ENCODE peak calls at places on chromosomes 6 and 20, in ten cellular contexts. One of them, this sample, is unnamed.

GRCh38 chr6:32973144-32973854 is 4.9 kb downstream of the BRD2 start:
- DNase-seq in T-helper 2 cell: peak
- DNase-seq in activated T-helper 1 cell treated with anti-CD3 and anti-CD28 coated beads, Interleukin-2, amount 50 U/mL, for 16 hours: peak
- DNase-seq in activated CD4-positive, alpha-beta T cell treated with anti-CD3 and anti-CD28 coated beads, Interleukin-2, amount 50 U/mL, for 24 hours: no peak
- DNase-seq in HCEC 1CT: peak
- DNase-seq in NCI-H774: peak
- DNase-seq in stimulated activated naive CD8-positive, alpha-beta T cell treated with anti-CD3 and anti-CD28 coated beads, Interleukin-15, Interleukin-2, amounts not matched to agents 100 U/mL and 50 U/mL, for 24 hours: peak
- DNase-seq in GM04504: no peak
- DNase-seq in nephron progenitor cell: peak
- DNase-seq in substantia nigra: no peak
- DNase-seq in this sample: no peak

GRCh38 chr20:62819494-62820174 is 2.8 kb downstream of the COL9A3 start:
- DNase-seq in T-helper 2 cell: no peak
- DNase-seq in activated T-helper 1 cell treated with anti-CD3 and anti-CD28 coated beads, Interleukin-2, amount 50 U/mL, for 16 hours: no peak
- DNase-seq in activated CD4-positive, alpha-beta T cell treated with anti-CD3 and anti-CD28 coated beads, Interleukin-2, amount 50 U/mL, for 24 hours: no peak
- DNase-seq in HCEC 1CT: peak
- DNase-seq in NCI-H774: no peak
- DNase-seq in stimulated activated naive CD8-positive, alpha-beta T cell treated with anti-CD3 and anti-CD28 coated beads, Interleukin-15, Interleukin-2, amounts not matched to agents 100 U/mL and 50 U/mL, for 24 hours: no peak
- DNase-seq in GM04504: no peak
- DNase-seq in nephron progenitor cell: no peak
- DNase-seq in substantia nigra: no peak
- DNase-seq in this sample: no peak

GRCh38 chr6:21935561-21936028 is 342.0 kb downstream of the SOX4 start:
- DNase-seq in T-helper 2 cell: no peak
- DNase-seq in activated T-helper 1 cell treated with anti-CD3 and anti-CD28 coated beads, Interleukin-2, amount 50 U/mL, for 16 hours: no peak
- DNase-seq in activated CD4-positive, alpha-beta T cell treated with anti-CD3 and anti-CD28 coated beads, Interleukin-2, amount 50 U/mL, for 24 hours: no peak
- DNase-seq in HCEC 1CT: peak
- DNase-seq in NCI-H774: no peak
- DNase-seq in stimulated activated naive CD8-positive, alpha-beta T cell treated with anti-CD3 and anti-CD28 coated beads, Interleukin-15, Interleukin-2, amounts not matched to agents 100 U/mL and 50 U/mL, for 24 hours: peak
- DNase-seq in GM04504: no peak
- DNase-seq in nephron progenitor cell: peak
- DNase-seq in substantia nigra: no peak
- DNase-seq in this sample: no peak

GRCh38 chr6:13992417-13993055 is 67.8 kb downstream of the RNF182 start:
- DNase-seq in T-helper 2 cell: no peak
- DNase-seq in activated T-helper 1 cell treated with anti-CD3 and anti-CD28 coated beads, Interleukin-2, amount 50 U/mL, for 16 hours: no peak
- DNase-seq in activated CD4-positive, alpha-beta T cell treated with anti-CD3 and anti-CD28 coated beads, Interleukin-2, amount 50 U/mL, for 24 hours: no peak
- DNase-seq in HCEC 1CT: peak
- DNase-seq in NCI-H774: no peak
- DNase-seq in stimulated activated naive CD8-positive, alpha-beta T cell treated with anti-CD3 and anti-CD28 coated beads, Interleukin-15, Interleukin-2, amounts not matched to agents 100 U/mL and 50 U/mL, for 24 hours: no peak
- DNase-seq in GM04504: peak
- DNase-seq in nephron progenitor cell: no peak
- DNase-seq in substantia nigra: no peak
- DNase-seq in this sample: no peak

GRCh38 chr6:31149827-31150447 is 7.7 kb downstream of the CCHCR1 start:
- DNase-seq in T-helper 2 cell: no peak
- DNase-seq in activated T-helper 1 cell treated with anti-CD3 and anti-CD28 coated beads, Interleukin-2, amount 50 U/mL, for 16 hours: no peak
- DNase-seq in activated CD4-positive, alpha-beta T cell treated with anti-CD3 and anti-CD28 coated beads, Interleukin-2, amount 50 U/mL, for 24 hours: no peak
- DNase-seq in HCEC 1CT: no peak
- DNase-seq in NCI-H774: no peak
- DNase-seq in stimulated activated naive CD8-positive, alpha-beta T cell treated with anti-CD3 and anti-CD28 coated beads, Interleukin-15, Interleukin-2, amounts not matched to agents 100 U/mL and 50 U/mL, for 24 hours: no peak
- DNase-seq in GM04504: no peak
- DNase-seq in nephron progenitor cell: no peak
- DNase-seq in substantia nigra: no peak
- DNase-seq in this sample: no peak

GRCh38 chr6:121615493-121615892 is 180.0 kb downstream of the GJA1 start:
- DNase-seq in T-helper 2 cell: no peak
- DNase-seq in activated T-helper 1 cell treated with anti-CD3 and anti-CD28 coated beads, Interleukin-2, amount 50 U/mL, for 16 hours: no peak
- DNase-seq in activated CD4-positive, alpha-beta T cell treated with anti-CD3 and anti-CD28 coated beads, Interleukin-2, amount 50 U/mL, for 24 hours: no peak
- DNase-seq in HCEC 1CT: no peak
- DNase-seq in NCI-H774: no peak
- DNase-seq in stimulated activated naive CD8-positive, alpha-beta T cell treated with anti-CD3 and anti-CD28 coated beads, Interleukin-15, Interleukin-2, amounts not matched to agents 100 U/mL and 50 U/mL, for 24 hours: no peak
- DNase-seq in GM04504: no peak
- DNase-seq in nephron progenitor cell: no peak
- DNase-seq in substantia nigra: no peak
- DNase-seq in this sample: no peak

GRCh38 chr6:48111143-48111506 is at the start of gene PTCHD4:
- DNase-seq in T-helper 2 cell: no peak
- DNase-seq in activated T-helper 1 cell treated with anti-CD3 and anti-CD28 coated beads, Interleukin-2, amount 50 U/mL, for 16 hours: no peak
- DNase-seq in activated CD4-positive, alpha-beta T cell treated with anti-CD3 and anti-CD28 coated beads, Interleukin-2, amount 50 U/mL, for 24 hours: no peak
- DNase-seq in HCEC 1CT: no peak
- DNase-seq in NCI-H774: peak
- DNase-seq in stimulated activated naive CD8-positive, alpha-beta T cell treated with anti-CD3 and anti-CD28 coated beads, Interleukin-15, Interleukin-2, amounts not matched to agents 100 U/mL and 50 U/mL, for 24 hours: no peak
- DNase-seq in GM04504: peak
- DNase-seq in nephron progenitor cell: no peak
- DNase-seq in substantia nigra: no peak
- DNase-seq in this sample: no peak

GRCh38 chr6:118706702-118707101 is 55.3 kb upstream of the CEP85L start:
- DNase-seq in T-helper 2 cell: no peak
- DNase-seq in activated T-helper 1 cell treated with anti-CD3 and anti-CD28 coated beads, Interleukin-2, amount 50 U/mL, for 16 hours: no peak
- DNase-seq in activated CD4-positive, alpha-beta T cell treated with anti-CD3 and anti-CD28 coated beads, Interleukin-2, amount 50 U/mL, for 24 hours: no peak
- DNase-seq in HCEC 1CT: peak
- DNase-seq in NCI-H774: no peak
- DNase-seq in stimulated activated naive CD8-positive, alpha-beta T cell treated with anti-CD3 and anti-CD28 coated beads, Interleukin-15, Interleukin-2, amounts not matched to agents 100 U/mL and 50 U/mL, for 24 hours: no peak
- DNase-seq in GM04504: no peak
- DNase-seq in nephron progenitor cell: no peak
- DNase-seq in substantia nigra: no peak
- DNase-seq in this sample: no peak

GRCh38 chr6:138597336-138597735 is 98.0 kb upstream of the NHSL1 start:
- DNase-seq in T-helper 2 cell: no peak
- DNase-seq in activated T-helper 1 cell treated with anti-CD3 and anti-CD28 coated beads, Interleukin-2, amount 50 U/mL, for 16 hours: no peak
- DNase-seq in activated CD4-positive, alpha-beta T cell treated with anti-CD3 and anti-CD28 coated beads, Interleukin-2, amount 50 U/mL, for 24 hours: no peak
- DNase-seq in HCEC 1CT: no peak
- DNase-seq in NCI-H774: no peak
- DNase-seq in stimulated activated naive CD8-positive, alpha-beta T cell treated with anti-CD3 and anti-CD28 coated beads, Interleukin-15, Interleukin-2, amounts not matched to agents 100 U/mL and 50 U/mL, for 24 hours: no peak
- DNase-seq in GM04504: no peak
- DNase-seq in nephron progenitor cell: no peak
- DNase-seq in substantia nigra: no peak
- DNase-seq in this sample: no peak

GRCh38 chr6:148263961-148264360 is 78.7 kb upstream of the SASH1 start:
- DNase-seq in T-helper 2 cell: no peak
- DNase-seq in activated T-helper 1 cell treated with anti-CD3 and anti-CD28 coated beads, Interleukin-2, amount 50 U/mL, for 16 hours: no peak
- DNase-seq in activated CD4-positive, alpha-beta T cell treated with anti-CD3 and anti-CD28 coated beads, Interleukin-2, amount 50 U/mL, for 24 hours: no peak
- DNase-seq in HCEC 1CT: no peak
- DNase-seq in NCI-H774: no peak
- DNase-seq in stimulated activated naive CD8-positive, alpha-beta T cell treated with anti-CD3 and anti-CD28 coated beads, Interleukin-15, Interleukin-2, amounts not matched to agents 100 U/mL and 50 U/mL, for 24 hours: no peak
- DNase-seq in GM04504: no peak
- DNase-seq in nephron progenitor cell: no peak
- DNase-seq in substantia nigra: no peak
- DNase-seq in this sample: no peak

GRCh38 chr6:157823523-157824370 is 701 bp downstream of the SNX9 start:
- DNase-seq in T-helper 2 cell: peak
- DNase-seq in activated T-helper 1 cell treated with anti-CD3 and anti-CD28 coated beads, Interleukin-2, amount 50 U/mL, for 16 hours: peak
- DNase-seq in activated CD4-positive, alpha-beta T cell treated with anti-CD3 and anti-CD28 coated beads, Interleukin-2, amount 50 U/mL, for 24 hours: peak
- DNase-seq in HCEC 1CT: peak
- DNase-seq in NCI-H774: peak
- DNase-seq in stimulated activated naive CD8-positive, alpha-beta T cell treated with anti-CD3 and anti-CD28 coated beads, Interleukin-15, Interleukin-2, amounts not matched to agents 100 U/mL and 50 U/mL, for 24 hours: peak
- DNase-seq in GM04504: no peak
- DNase-seq in nephron progenitor cell: peak
- DNase-seq in substantia nigra: no peak
- DNase-seq in this sample: no peak

GRCh38 chr6:116390571-116390970 is 19.8 kb downstream of the DSE start:
- DNase-seq in T-helper 2 cell: no peak
- DNase-seq in activated T-helper 1 cell treated with anti-CD3 and anti-CD28 coated beads, Interleukin-2, amount 50 U/mL, for 16 hours: no peak
- DNase-seq in activated CD4-positive, alpha-beta T cell treated with anti-CD3 and anti-CD28 coated beads, Interleukin-2, amount 50 U/mL, for 24 hours: no peak
- DNase-seq in HCEC 1CT: no peak
- DNase-seq in NCI-H774: no peak
- DNase-seq in stimulated activated naive CD8-positive, alpha-beta T cell treated with anti-CD3 and anti-CD28 coated beads, Interleukin-15, Interleukin-2, amounts not matched to agents 100 U/mL and 50 U/mL, for 24 hours: no peak
- DNase-seq in GM04504: no peak
- DNase-seq in nephron progenitor cell: no peak
- DNase-seq in substantia nigra: no peak
- DNase-seq in this sample: no peak

GRCh38 chr6:40947876-40948514 is 91.0 kb downstream of the UNC5CL start:
- DNase-seq in T-helper 2 cell: no peak
- DNase-seq in activated T-helper 1 cell treated with anti-CD3 and anti-CD28 coated beads, Interleukin-2, amount 50 U/mL, for 16 hours: no peak
- DNase-seq in activated CD4-positive, alpha-beta T cell treated with anti-CD3 and anti-CD28 coated beads, Interleukin-2, amount 50 U/mL, for 24 hours: no peak
- DNase-seq in HCEC 1CT: peak
- DNase-seq in NCI-H774: no peak
- DNase-seq in stimulated activated naive CD8-positive, alpha-beta T cell treated with anti-CD3 and anti-CD28 coated beads, Interleukin-15, Interleukin-2, amounts not matched to agents 100 U/mL and 50 U/mL, for 24 hours: no peak
- DNase-seq in GM04504: no peak
- DNase-seq in nephron progenitor cell: no peak
- DNase-seq in substantia nigra: no peak
- DNase-seq in this sample: no peak

GRCh38 chr20:2942439-2942838 is 69.2 kb downstream of the PTPRA start:
- DNase-seq in T-helper 2 cell: no peak
- DNase-seq in activated T-helper 1 cell treated with anti-CD3 and anti-CD28 coated beads, Interleukin-2, amount 50 U/mL, for 16 hours: no peak
- DNase-seq in activated CD4-positive, alpha-beta T cell treated with anti-CD3 and anti-CD28 coated beads, Interleukin-2, amount 50 U/mL, for 24 hours: no peak
- DNase-seq in HCEC 1CT: no peak
- DNase-seq in NCI-H774: no peak
- DNase-seq in stimulated activated naive CD8-positive, alpha-beta T cell treated with anti-CD3 and anti-CD28 coated beads, Interleukin-15, Interleukin-2, amounts not matched to agents 100 U/mL and 50 U/mL, for 24 hours: no peak
- DNase-seq in GM04504: no peak
- DNase-seq in nephron progenitor cell: no peak
- DNase-seq in substantia nigra: peak
- DNase-seq in this sample: no peak

This sample was measured in dorsolateral prefrontal cortex.